ENCODE peak calls at places on chromosomes 2 and 18, in five cellular contexts. Z, A, U, D and B are unnamed samples.
A peak's percentile ranks its signal among the peaks of the same experiment; 100 is the strongest.

GRCh38 chr2:43262239-43262638 is 35.8 kb upstream of the ZFP36L2 start:
- DNase-seq in D (no peak), A (no peak), U (no peak), Z (no peak), B (no peak)

GRCh38 chr2:127626917-127627739 is 18.8 kb upstream of the GPR17 start:
- DNase-seq in A (no peak), U (no peak), D (no peak), Z (no peak), B (peak; percentile 63)

GRCh38 chr2:119231975-119232665 is 8.5 kb downstream of the STEAP3 start:
- DNase-seq in Z (peak; percentile 30), U (no peak), D (no peak), A (no peak), B (no peak)

GRCh38 chr2:26562811-26563645 is 78.1 kb downstream of the CIB4 start:
- DNase-seq in U (no peak), Z (peak; percentile 80), A (no peak), D (no peak), B (no peak)

GRCh38 chr2:196586511-196586991 is 53.0 kb upstream of the CCDC150 start:
- DNase-seq in A (no peak), U (no peak), Z (peak; percentile 83), D (peak; percentile 59), B (no peak)

GRCh38 chr2:129798626-129799025 is 180.8 kb upstream of the RAB6C start:
- DNase-seq in D (no peak), U (no peak), Z (no peak), A (no peak), B (no peak)

GRCh38 chr2:208937521-208937920 is 486.3 kb upstream of the MAP2 start:
- DNase-seq in Z (no peak), A (no peak), U (no peak), D (no peak), B (no peak)

GRCh38 chr2:97870396-97870843 is 125.3 kb downstream of the TMEM131 start:
- DNase-seq in U (peak; percentile 14), D (peak; percentile 89), A (no peak), Z (peak; percentile 27), B (no peak)

GRCh38 chr2:15640291-15640711 is 48.6 kb downstream of the DDX1 start:
- DNase-seq in Z (peak; percentile 78), D (peak; percentile 73), U (no peak), A (no peak), B (no peak)

GRCh38 chr2:47429795-47430194 is 26.8 kb downstream of the MSH2 start:
- DNase-seq in Z (no peak), A (no peak), D (peak; percentile 60), U (no peak), B (no peak)

GRCh38 chr2:31980674-31981356 is 30.0 kb downstream of the MEMO1 start:
- DNase-seq in A (no peak), Z (peak; percentile 16), U (no peak), D (peak; percentile 52), B (no peak)

GRCh38 chr2:98895221-98895620 is 40.8 kb downstream of the CRACDL start:
- DNase-seq in U (no peak), Z (no peak), D (no peak), A (no peak), B (no peak)

GRCh38 chr2:84197901-84198300 is 261.2 kb downstream of the SUCLG1 start:
- DNase-seq in D (no peak), A (no peak), U (no peak), Z (no peak), B (no peak)

GRCh38 chr2:98807221-98807620 is 76.3 kb upstream of the MGAT4A start:
- DNase-seq in D (no peak), U (no peak), A (no peak), Z (no peak), B (no peak)

GRCh38 chr18:8996771-8997432 is 105.6 kb upstream of the NDUFV2 start:
- DNase-seq in A (no peak), U (no peak), D (peak; percentile 48), Z (no peak), B (no peak)

GRCh38 chr2:202378661-202379338 is 2.7 kb downstream of the BMPR2 start:
- DNase-seq in A (no peak), Z (peak; percentile 35), D (peak; percentile 41), U (no peak), B (no peak)

GRCh38 chr18:63237911-63238710 is 81.5 kb downstream of the BCL2 start:
- DNase-seq in D (peak; percentile 89), Z (peak; percentile 92), A (no peak), U (no peak), B (peak; percentile 84)

GRCh38 chr2:98457045-98457696 is 12.5 kb downstream of the INPP4A start:
- DNase-seq in D (peak; percentile 95), A (no peak), Z (peak; percentile 49), U (no peak), B (no peak)

GRCh38 chr2:233178994-233179847 is 72.3 kb upstream of the ATG16L1 start:
- DNase-seq in D (no peak), Z (no peak), U (no peak), A (no peak), B (no peak)

GRCh38 chr2:172181840-172182239 is 79.1 kb upstream of the DLX2 start:
- DNase-seq in U (no peak), A (no peak), Z (no peak), D (no peak), B (no peak)